ENCODE peak calls at places on chromosomes 4 and X, in four cellular contexts. One of them, this sample, is unnamed.

GRCh38 chr4:165027762-165028402 is 3.9 kb upstream of the TRIM60 start:
- DNase-seq in effector CD4-positive, alpha-beta T cell: no peak
- DNase-seq in thyroid gland: no peak
- DNase-seq in CD4-positive, alpha-beta T cell: no peak
- DNase-seq in this sample: no peak

GRCh38 chr4:23855912-23856605 is 33.8 kb downstream of the PPARGC1A start:
- DNase-seq in effector CD4-positive, alpha-beta T cell: no peak
- DNase-seq in thyroid gland: no peak
- DNase-seq in CD4-positive, alpha-beta T cell: no peak
- DNase-seq in this sample: no peak

GRCh38 chr4:39169426-39169825 is 12.9 kb upstream of the WDR19 start:
- DNase-seq in effector CD4-positive, alpha-beta T cell: no peak
- DNase-seq in thyroid gland: no peak
- DNase-seq in CD4-positive, alpha-beta T cell: no peak
- DNase-seq in this sample: no peak

GRCh38 chrX:133723930-133724329 is 261.5 kb downstream of the GPC3 start:
- DNase-seq in effector CD4-positive, alpha-beta T cell: no peak
- DNase-seq in thyroid gland: no peak
- DNase-seq in CD4-positive, alpha-beta T cell: no peak
- DNase-seq in this sample: peak

GRCh38 chr4:101205878-101206277 is 141.4 kb downstream of the PPP3CA start:
- DNase-seq in effector CD4-positive, alpha-beta T cell: peak
- DNase-seq in thyroid gland: no peak
- DNase-seq in CD4-positive, alpha-beta T cell: peak
- DNase-seq in this sample: no peak

GRCh38 chr4:60657802-60658201 is 542.3 kb upstream of the ADGRL3 start:
- DNase-seq in effector CD4-positive, alpha-beta T cell: no peak
- DNase-seq in thyroid gland: no peak
- DNase-seq in CD4-positive, alpha-beta T cell: no peak
- DNase-seq in this sample: no peak

GRCh38 chr4:108685036-108685686 is 34.8 kb downstream of the OSTC start:
- DNase-seq in effector CD4-positive, alpha-beta T cell: no peak
- DNase-seq in thyroid gland: no peak
- DNase-seq in CD4-positive, alpha-beta T cell: no peak
- DNase-seq in this sample: no peak

GRCh38 chr4:139940600-139940999 is 213.4 kb downstream of the MAML3 start:
- DNase-seq in effector CD4-positive, alpha-beta T cell: no peak
- DNase-seq in thyroid gland: no peak
- DNase-seq in CD4-positive, alpha-beta T cell: no peak
- DNase-seq in this sample: no peak

GRCh38 chr4:55993994-55994657 is 45.4 kb downstream of the CEP135 start:
- DNase-seq in effector CD4-positive, alpha-beta T cell: no peak
- DNase-seq in thyroid gland: no peak
- DNase-seq in CD4-positive, alpha-beta T cell: no peak
- DNase-seq in this sample: no peak

GRCh38 chr4:61795998-61796397 is 595.9 kb downstream of the ADGRL3 start:
- DNase-seq in effector CD4-positive, alpha-beta T cell: no peak
- DNase-seq in thyroid gland: no peak
- DNase-seq in CD4-positive, alpha-beta T cell: no peak
- DNase-seq in this sample: no peak

GRCh38 chr4:4418676-4419370 is 31.9 kb downstream of the NSG1 start:
- DNase-seq in effector CD4-positive, alpha-beta T cell: no peak
- DNase-seq in thyroid gland: no peak
- DNase-seq in CD4-positive, alpha-beta T cell: peak
- DNase-seq in this sample: no peak

GRCh38 chr4:173525118-173526033 is 4.7 kb downstream of the HAND2 start:
- DNase-seq in effector CD4-positive, alpha-beta T cell: no peak
- DNase-seq in thyroid gland: no peak
- DNase-seq in CD4-positive, alpha-beta T cell: no peak
- DNase-seq in this sample: no peak

GRCh38 chrX:108148524-108148923 is 56.9 kb downstream of the ATG4A start:
- DNase-seq in effector CD4-positive, alpha-beta T cell: no peak
- DNase-seq in thyroid gland: no peak
- DNase-seq in CD4-positive, alpha-beta T cell: no peak
- DNase-seq in this sample: no peak

GRCh38 chrX:69019073-69019890 is 146.0 kb downstream of the PJA1 start:
- DNase-seq in effector CD4-positive, alpha-beta T cell: no peak
- DNase-seq in thyroid gland: no peak
- DNase-seq in CD4-positive, alpha-beta T cell: no peak
- DNase-seq in this sample: no peak

This sample was measured in body of pancreas.